ENCODE peak calls at places on chromosomes 5 and 9, in four cellular contexts. X, B, N and R are unnamed samples.

GRCh38 chr5:10467281-10468198 is 25.9 kb downstream of the ROPN1L start:
- DNase-seq in B (no peak), X (no peak), N (no peak), R (no peak)

GRCh38 chr9:30732060-30732459 is 1652.4 kb upstream of the ACO1 start:
- DNase-seq in B (no peak), X (no peak), N (no peak), R (no peak)

GRCh38 chr9:70220216-70220615 is 38.6 kb upstream of the SMC5 start:
- DNase-seq in B (no peak), N (no peak), X (no peak), R (no peak)

GRCh38 chr9:72044095-72044494 is 16.3 kb downstream of the C9orf57 start:
- DNase-seq in B (no peak), X (no peak), N (no peak), R (no peak)

GRCh38 chr5:56681346-56681745 is 134.0 kb upstream of the MAP3K1 start:
- DNase-seq in X (no peak), N (no peak), B (no peak), R (no peak)

GRCh38 chr5:110088676-110089436 is 399.1 kb downstream of the MAN2A1 start:
- DNase-seq in B (no peak), N (no peak), X (no peak), R (no peak)

GRCh38 chr9:70954126-70954525 is 167.3 kb downstream of the TRPM3 start:
- DNase-seq in N (no peak), B (no peak), X (no peak), R (no peak)

GRCh38 chr5:147522435-147522834 is 12.6 kb upstream of the DPYSL3 start:
- DNase-seq in B (no peak), X (no peak), N (no peak), R (no peak)

GRCh38 chr5:175195698-175196656 is 248.0 kb downstream of the DRD1 start:
- DNase-seq in B (no peak), N (no peak), X (no peak), R (no peak)

GRCh38 chr9:125949247-125949646 is 202.1 kb downstream of the PBX3 start:
- DNase-seq in B (no peak), X (no peak), N (no peak), R (no peak)

GRCh38 chr9:127812936-127813675 is 10.4 kb downstream of the FPGS start:
- DNase-seq in X (no peak), B (no peak), N (no peak), R (no peak)

GRCh38 chr5:72653586-72653985 is 146.4 kb upstream of the ZNF366 start:
- DNase-seq in N (no peak), X (no peak), B (no peak), R (no peak)

GRCh38 chr9:131046581-131047202 is 37.7 kb downstream of the LAMC3 start:
- DNase-seq in X (peak), N (peak), B (no peak), R (peak)